ENCODE peak calls at places on chromosomes 7 and 10, in ten cellular contexts. K, W, D, S, J, I, H, B, V and M are unnamed samples.

GRCh38 chr10:17134737-17135260 is 5.2 kb upstream of the CUBN start:
- DNase-seq in D (no peak), S (no peak), B (no peak), J (no peak), W (no peak), V (no peak), K (no peak), I (no peak), H (no peak), M (no peak)

GRCh38 chr10:34967411-34967880 is 122.7 kb downstream of the CUL2 start:
- DNase-seq in D (no peak), V (no peak), B (peak), J (no peak), K (no peak), W (no peak), S (no peak), H (peak), I (no peak), M (no peak)

GRCh38 chr7:78780560-78780959 is 672.9 kb downstream of the MAGI2 start:
- DNase-seq in K (no peak), V (no peak), D (no peak), J (no peak), B (no peak), W (no peak), I (no peak), S (no peak), H (no peak), M (no peak)

GRCh38 chr10:87092861-87093460 is 1.7 kb downstream of the GLUD1 start:
- DNase-seq in D (peak), W (no peak), S (no peak), J (no peak), B (no peak), V (no peak), H (peak), K (peak), I (peak), M (peak)

GRCh38 chr7:155222046-155222445 is 75.6 kb upstream of the INSIG1 start:
- DNase-seq in K (no peak), I (no peak), V (no peak), J (no peak), W (no peak), S (no peak), D (no peak), H (no peak), B (no peak), M (no peak)

GRCh38 chr7:27714831-27715444 is 25.0 kb upstream of the TAX1BP1 start:
- DNase-seq in B (no peak), H (peak), S (no peak), J (no peak), W (no peak), K (no peak), V (no peak), D (no peak), I (no peak), M (no peak)

GRCh38 chr10:688621-689426 is 644 bp downstream of the DIP2C start:
- DNase-seq in K (peak), I (no peak), B (peak), H (peak), W (peak), V (no peak), J (no peak), D (peak), S (no peak), M (no peak)

GRCh38 chr10:124206616-124207015 is 113.2 kb upstream of the CHST15 start:
- DNase-seq in J (no peak), K (no peak), H (no peak), I (no peak), W (no peak), B (no peak), S (no peak), V (no peak), D (no peak), M (no peak)

GRCh38 chr7:132580277-132580676 is 4.0 kb upstream of the PLXNA4 start:
- DNase-seq in V (no peak), W (no peak), D (no peak), K (peak), I (peak), S (no peak), H (no peak), J (no peak), B (no peak), M (peak)

GRCh38 chr7:152565731-152566130 is 110.2 kb downstream of the XRCC2 start:
- DNase-seq in V (no peak), H (no peak), D (no peak), W (no peak), S (no peak), B (no peak), I (no peak), J (no peak), K (no peak), M (no peak)

GRCh38 chr7:98724591-98724990 is 107.5 kb downstream of the NPTX2 start:
- DNase-seq in J (no peak), S (no peak), H (no peak), V (no peak), K (no peak), B (no peak), D (no peak), I (no peak), W (no peak), M (no peak)

GRCh38 chr10:71475243-71475871 is 78.6 kb downstream of the CDH23 start:
- DNase-seq in S (no peak), J (no peak), W (peak), I (peak), K (no peak), B (no peak), H (no peak), V (no peak), D (no peak), M (no peak)

GRCh38 chr7:105672820-105673219 is 91.5 kb upstream of the EFCAB10 start:
- DNase-seq in K (no peak), B (no peak), H (no peak), S (no peak), J (no peak), W (no peak), I (no peak), V (no peak), D (no peak), M (no peak)

GRCh38 chr7:35424869-35425495 is 171.1 kb upstream of the TBX20 start:
- DNase-seq in H (peak), I (peak), D (peak), V (peak), B (peak), W (peak), J (peak), K (peak), S (no peak), M (peak)

GRCh38 chr10:13990392-13990805 is 340.3 kb downstream of the FRMD4A start:
- DNase-seq in J (no peak), K (no peak), I (no peak), B (peak), V (no peak), W (peak), D (peak), S (peak), H (peak), M (no peak)

GRCh38 chr7:39192476-39192875 is 214.8 kb downstream of the POU6F2 start:
- DNase-seq in B (no peak), D (no peak), J (no peak), S (no peak), K (no peak), I (no peak), V (no peak), W (no peak), H (no peak), M (no peak)

GRCh38 chr10:28327494-28327886 is 24.6 kb upstream of the MPP7 start:
- DNase-seq in K (no peak), J (no peak), S (no peak), I (no peak), B (no peak), H (peak), V (no peak), D (peak), W (no peak), M (peak)

GRCh38 chr10:33334170-33334838 is at the start of gene NRP1:
- DNase-seq in I (peak), S (peak), V (no peak), W (peak), B (peak), J (no peak), H (no peak), K (peak), D (no peak), M (no peak)

GRCh38 chr10:10734356-10735064 is 283.2 kb upstream of the CELF2 start:
- DNase-seq in H (no peak), J (no peak), W (no peak), S (no peak), D (no peak), B (no peak), K (no peak), I (no peak), V (no peak), M (no peak)

GRCh38 chr7:101173752-101174244 is 6.3 kb downstream of the NAT16 start:
- DNase-seq in B (no peak), K (peak), D (peak), J (peak), V (peak), W (peak), I (peak), H (no peak), S (no peak), M (peak)

GRCh38 chr10:76581685-76582084 is 1055.9 kb downstream of the KCNMA1 start:
- DNase-seq in I (no peak), H (no peak), S (no peak), J (no peak), B (no peak), D (no peak), V (no peak), W (no peak), K (no peak), M (no peak)

GRCh38 chr7:27122075-27122910 is 8.3 kb downstream of the HOXA4 start:
- DNase-seq in H (peak), V (no peak), K (no peak), B (no peak), S (peak), J (no peak), W (no peak), D (no peak), I (no peak), M (peak)

GRCh38 chr7:100257017-100257416 is 37.3 kb downstream of the PVRIG start:
- DNase-seq in S (no peak), J (no peak), K (no peak), H (no peak), B (no peak), I (no peak), D (no peak), W (no peak), V (no peak), M (no peak)

GRCh38 chr10:124290095-124290795 is 128.5 kb downstream of the OAT start:
- DNase-seq in B (no peak), V (no peak), D (peak), K (peak), J (peak), S (peak), H (peak), I (peak), W (no peak), M (peak)

GRCh38 chr7:107592361-107593024 is 12.4 kb downstream of the BCAP29 start:
- DNase-seq in J (no peak), S (no peak), K (no peak), H (peak), W (no peak), V (no peak), D (peak), B (no peak), I (no peak), M (peak)

GRCh38 chr7:70559815-70560214 is 572.1 kb upstream of the GALNT17 start:
- DNase-seq in V (no peak), W (no peak), H (no peak), K (no peak), B (no peak), S (no peak), D (no peak), I (no peak), J (no peak), M (no peak)

GRCh38 chr7:120997902-120998301 is 9.4 kb downstream of the CPED1 start:
- DNase-seq in B (no peak), I (peak), W (no peak), J (no peak), D (no peak), V (no peak), K (no peak), H (no peak), S (no peak), M (no peak)

GRCh38 chr10:131750171-131750895 is 150.5 kb upstream of the PPP2R2D start:
- DNase-seq in D (no peak), V (no peak), J (no peak), S (no peak), K (no peak), B (no peak), W (no peak), I (no peak), H (no peak), M (no peak)

GRCh38 chr10:124614003-124614659 is 130.0 kb downstream of the FAM53B start:
- DNase-seq in V (no peak), S (no peak), H (no peak), B (no peak), K (peak), D (no peak), I (no peak), J (peak), W (no peak), M (no peak)

GRCh38 chr7:49324707-49325106 is 400.4 kb downstream of the CDC14C start:
- DNase-seq in V (no peak), K (no peak), S (no peak), W (no peak), H (no peak), D (no peak), I (peak), J (no peak), B (no peak), M (peak)
- TF ChIP-seq CTCF in V (no peak), K (no peak), S (no peak), W (no peak), H (no peak), D (no peak), I (no peak), J (no peak), B (no peak), M (peak)

GRCh38 chr7:145169908-145170307 is 334.1 kb upstream of the TPK1 start:
- DNase-seq in K (no peak), J (no peak), I (peak), D (no peak), V (no peak), B (no peak), W (no peak), S (no peak), H (no peak), M (peak)
- TF ChIP-seq CTCF in K (peak), J (no peak), I (no peak), D (no peak), V (no peak), B (no peak), W (no peak), S (no peak), H (no peak), M (peak)

GRCh38 chr7:30222519-30223213 is 61.7 kb upstream of the ZNRF2 start:
- DNase-seq in H (no peak), B (no peak), W (no peak), V (no peak), K (no peak), I (peak), J (no peak), D (no peak), S (no peak), M (no peak)

GRCh38 chr7:30225863-30226361 is 58.5 kb upstream of the ZNRF2 start:
- DNase-seq in J (peak), W (no peak), V (no peak), K (peak), I (peak), B (peak), H (peak), D (no peak), S (no peak), M (peak)

GRCh38 chr7:30231271-30231670 is 53.1 kb upstream of the ZNRF2 start:
- DNase-seq in K (no peak), W (no peak), V (no peak), I (no peak), S (no peak), J (no peak), B (no peak), H (no peak), D (no peak), M (no peak)

GRCh38 chr7:30224511-30225031 is 59.8 kb upstream of the ZNRF2 start:
- DNase-seq in K (peak), H (peak), I (peak), J (no peak), D (peak), S (no peak), W (no peak), V (no peak), B (no peak), M (peak)

DNA sequence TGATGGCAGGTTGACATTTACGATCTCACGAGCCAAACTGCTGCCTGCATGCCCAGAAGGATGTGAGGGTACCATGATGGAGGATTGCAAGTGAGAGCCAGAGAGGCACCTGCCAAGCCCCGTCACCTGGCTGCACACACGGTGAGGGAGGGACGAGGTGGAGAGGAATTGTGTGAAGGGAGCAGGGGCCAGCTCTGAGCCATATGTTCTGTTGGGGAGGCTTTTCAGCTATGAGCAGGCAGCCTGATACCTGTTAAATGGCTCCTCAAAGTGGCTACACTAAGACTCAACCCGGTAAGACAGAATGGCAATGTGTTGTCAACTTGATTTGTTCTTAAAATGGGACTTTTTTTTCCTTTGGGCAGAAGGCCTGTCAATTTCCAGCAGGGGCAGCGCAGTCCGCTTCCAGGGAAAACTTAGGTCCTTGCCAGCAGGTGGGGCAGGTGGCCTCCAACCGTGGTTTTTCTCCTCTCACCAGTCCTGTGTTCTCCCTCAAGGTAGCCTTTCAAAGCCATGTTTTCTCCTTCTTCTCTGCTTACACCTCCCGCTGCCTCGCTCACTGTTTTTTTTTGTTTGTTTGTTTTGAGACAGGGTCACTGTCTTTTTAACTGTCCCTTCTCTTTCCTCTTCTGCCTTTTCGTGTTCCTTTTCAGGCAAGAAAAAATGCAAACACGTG is 57.7 kb upstream of the ZNRF2 start:
- DNase-seq in K (no peak), J (no peak), W (peak), S (no peak), I (no peak), B (no peak), H (no peak), V (no peak), D (no peak), M (peak)
- TF ChIP-seq CTCF in K (no peak), J (peak), W (peak), S (no peak), I (no peak), B (peak), H (no peak), V (no peak), D (no peak), M (peak)

GRCh38 chr10:79292789-79293746 is 54.2 kb upstream of the PPIF start:
- DNase-seq in V (no peak), W (peak), H (no peak), I (peak), S (no peak), J (no peak), K (peak), B (no peak), D (no peak), M (peak)
- TF ChIP-seq CTCF in V (peak), W (peak), H (peak), I (peak), S (no peak), J (peak), K (peak), B (peak), D (peak), M (peak)

GRCh38 chr7:41319601-41320000 is 383.3 kb downstream of the INHBA start:
- DNase-seq in H (no peak), W (no peak), I (no peak), V (no peak), K (no peak), D (peak), B (no peak), S (no peak), J (no peak), M (no peak)
- TF ChIP-seq CTCF in H (no peak), W (no peak), I (no peak), V (no peak), K (no peak), D (no peak), B (no peak), S (no peak), J (no peak), M (no peak)

GRCh38 chr10:80168679-80169380 is 36.3 kb downstream of the PLAC9 start:
- DNase-seq in J (no peak), D (no peak), I (no peak), S (no peak), H (peak), K (peak), W (peak), B (no peak), V (peak), M (no peak)
- TF ChIP-seq CTCF in J (peak), D (peak), I (peak), S (no peak), H (no peak), K (peak), W (peak), B (peak), V (no peak), M (peak)

GRCh38 chr7:94446308-94446707 is 51.6 kb downstream of the COL1A2 start:
- DNase-seq in H (no peak), W (no peak), V (no peak), D (no peak), K (no peak), B (no peak), J (no peak), I (no peak), S (no peak), M (no peak)

GRCh38 chr7:94452257-94452656 is 57.4 kb upstream of the CASD1 start:
- DNase-seq in J (no peak), S (no peak), B (peak), I (no peak), K (no peak), H (peak), W (no peak), V (no peak), D (no peak), M (no peak)

GRCh38 chr7:94450044-94450697 is 55.5 kb downstream of the COL1A2 start:
- DNase-seq in I (no peak), B (peak), H (no peak), S (no peak), K (no peak), J (no peak), V (no peak), W (no peak), D (no peak), M (no peak)

GRCh38 chr7:94451276-94451675 is 56.6 kb downstream of the COL1A2 start:
- DNase-seq in S (no peak), W (no peak), H (no peak), D (no peak), V (no peak), I (no peak), B (no peak), J (no peak), K (no peak), M (no peak)

GRCh38 chr7:94449151-94449725 is 54.5 kb downstream of the COL1A2 start:
- DNase-seq in I (peak), W (no peak), B (no peak), V (no peak), K (peak), H (peak), S (no peak), J (no peak), D (no peak), M (peak)
- TF ChIP-seq CTCF in I (peak), W (peak), B (peak), V (peak), K (peak), H (peak), S (peak), J (peak), D (peak), M (peak)